ENCODE peak calls at places on chromosomes 5 and 9, in ten cellular contexts. M is head of caudate nucleus; O is NCI-H1092; B is sigmoid colon; J is T-helper 9 cell; E is activated CD4-positive, alpha-beta T cell treated with anti-CD3 and anti-CD28 coated beads, Interleukin-2, amount 10 ng/mL, durations not matched to agents 7 days and 5 days; D is AG20443; U is fibroblast of pulmonary artery; P is RCC 7860; X is AG04449. R is an unnamed sample.

GRCh38 chr9:16867571-16868311 is 2.7 kb downstream of the BNC2 start:
- DNase-seq in P (peak), U (peak), X (peak), D (peak), M (no peak), O (no peak), B (peak), E (no peak), J (no peak), R (no peak)

GRCh38 chr9:16236326-16236725 is 634.1 kb downstream of the BNC2 start:
- DNase-seq in J (no peak), M (no peak), D (peak), P (peak), X (peak), O (no peak), U (peak), E (no peak), B (peak), R (no peak)

GRCh38 chr5:149679876-149680809 is 50.0 kb upstream of the PPARGC1B start:
- DNase-seq in P (no peak), J (no peak), U (no peak), B (no peak), D (no peak), O (no peak), X (no peak), M (no peak), E (no peak), R (no peak)

GRCh38 chr9:124353166-124353768 is 62.0 kb downstream of the PSMB7 start:
- DNase-seq in D (no peak), J (no peak), U (no peak), B (peak), P (no peak), X (no peak), E (no peak), M (no peak), O (no peak), R (no peak)

GRCh38 chr9:16794871-16795639 is 75.4 kb downstream of the BNC2 start:
- DNase-seq in D (peak), O (no peak), P (no peak), B (peak), M (no peak), E (no peak), J (no peak), X (peak), U (peak), R (no peak)

GRCh38 chr9:6418764-6419163 is 5.8 kb downstream of the UHRF2 start:
- DNase-seq in O (no peak), X (no peak), B (no peak), U (no peak), J (no peak), D (no peak), P (no peak), E (no peak), M (no peak), R (no peak)

GRCh38 chr5:122665087-122665486 is 109.8 kb upstream of the SNX2 start:
- DNase-seq in M (no peak), U (peak), X (no peak), B (no peak), P (no peak), J (no peak), D (no peak), E (no peak), O (no peak), R (no peak)

GRCh38 chr5:181245427-181246275 is 1.9 kb upstream of the RACK1 start:
- DNase-seq in D (no peak), P (no peak), M (no peak), O (no peak), E (no peak), X (no peak), B (no peak), U (no peak), J (no peak), R (no peak)

GRCh38 chr5:147685991-147686390 is 96.5 kb downstream of the JAKMIP2 start:
- DNase-seq in M (no peak), X (no peak), P (no peak), E (no peak), J (no peak), D (no peak), O (no peak), B (no peak), U (no peak), R (no peak)

GRCh38 chr9:91954841-91955471 is 4.9 kb upstream of the ROR2 start:
- DNase-seq in M (peak), U (peak), X (peak), D (peak), B (peak), O (no peak), E (peak), P (peak), J (no peak), R (peak)

GRCh38 chr9:28212979-28213378 is 639.7 kb upstream of the C9orf72 start:
- DNase-seq in D (peak), P (peak), J (no peak), M (no peak), B (no peak), O (no peak), X (peak), U (peak), E (no peak), R (peak)

GRCh38 chr9:115234094-115234493 is 116.1 kb upstream of the TNC start:
- DNase-seq in P (peak), B (no peak), E (no peak), M (no peak), U (peak), D (peak), J (no peak), X (peak), O (no peak), R (no peak)

GRCh38 chr9:114007991-114008666 is 70.0 kb downstream of the AMBP start:
- DNase-seq in M (no peak), O (no peak), U (no peak), B (peak), E (no peak), X (no peak), P (no peak), D (no peak), J (no peak), R (no peak)

GRCh38 chr5:59099270-59099994 is 516.6 kb downstream of the RAB3C start:
- DNase-seq in B (no peak), E (peak), J (peak), D (peak), X (peak), U (peak), M (no peak), O (no peak), P (peak), R (no peak)

GRCh38 chr9:128274245-128274644 is 1.6 kb downstream of the GOLGA2 start:
- DNase-seq in P (no peak), M (no peak), D (no peak), X (no peak), E (no peak), J (no peak), O (no peak), B (no peak), U (no peak), R (no peak)

GRCh38 chr9:91857831-91858669 is 92.0 kb downstream of the ROR2 start:
- DNase-seq in X (no peak), O (no peak), M (no peak), D (no peak), U (no peak), B (peak), J (no peak), E (no peak), P (no peak), R (no peak)

GRCh38 chr9:34547960-34548603 is 25.3 kb upstream of the ENHO start:
- DNase-seq in J (peak), U (peak), M (peak), E (peak), O (peak), P (peak), D (peak), B (peak), X (peak), R (peak)

GRCh38 chr9:81529556-81530193 is 159.7 kb downstream of the TLE1 start:
- DNase-seq in P (peak), O (no peak), D (peak), M (no peak), X (no peak), B (peak), U (peak), J (no peak), E (no peak), R (no peak)

GRCh38 chr5:172086312-172086975 is 80.0 kb upstream of the FBXW11 start:
- DNase-seq in J (no peak), P (no peak), B (peak), U (no peak), D (no peak), M (no peak), X (no peak), E (no peak), O (no peak), R (no peak)

GRCh38 chr9:27179245-27179870 is 70.3 kb downstream of the TEK start:
- DNase-seq in M (no peak), E (no peak), O (no peak), B (no peak), D (no peak), X (no peak), U (no peak), P (no peak), J (no peak), R (no peak)

GRCh38 chr9:109733690-109734089 is 46.3 kb upstream of the PALM2AKAP2 start:
- DNase-seq in J (no peak), O (no peak), P (no peak), B (no peak), D (peak), X (no peak), U (peak), M (no peak), E (no peak), R (peak)

GRCh38 chr9:109816490-109816889 is 36.5 kb downstream of the PALM2AKAP2 start:
- DNase-seq in M (no peak), E (no peak), J (no peak), D (peak), U (peak), X (peak), O (no peak), P (peak), B (no peak), R (no peak)

GRCh38 chr5:177103523-177104253 is 17.0 kb downstream of the FGFR4 start:
- DNase-seq in D (no peak), O (no peak), X (no peak), U (peak), B (no peak), M (no peak), J (no peak), E (no peak), P (no peak), R (no peak)

GRCh38 chr9:130183133-130183762 is 11.0 kb downstream of the NCS1 start:
- DNase-seq in X (peak), B (no peak), D (peak), M (no peak), O (no peak), U (peak), P (peak), J (no peak), E (no peak), R (no peak)

GRCh38 chr5:149210968-149211495 is 60.6 kb upstream of the AFAP1L1 start:
- DNase-seq in U (no peak), B (no peak), M (no peak), J (no peak), O (no peak), P (no peak), D (no peak), E (no peak), X (no peak), R (no peak)

GRCh38 chr9:77176686-77177142 is 620 bp upstream of the VPS13A start:
- DNase-seq in E (no peak), X (no peak), O (no peak), D (no peak), B (no peak), M (no peak), P (no peak), U (no peak), J (no peak), R (no peak)

GRCh38 chr9:89878687-89879086 is 273.9 kb downstream of the GADD45G start:
- DNase-seq in O (peak), B (peak), X (no peak), U (no peak), P (no peak), E (no peak), M (peak), D (no peak), J (no peak), R (no peak)

GRCh38 chr5:81853005-81853357 is 102.1 kb upstream of the SSBP2 start:
- DNase-seq in J (no peak), B (no peak), O (no peak), D (no peak), M (no peak), E (no peak), P (no peak), U (no peak), X (no peak), R (peak)

GRCh38 chr5:174329738-174330137 is 284.2 kb downstream of the NSG2 start:
- DNase-seq in X (peak), J (no peak), U (no peak), O (no peak), E (no peak), P (no peak), D (peak), M (no peak), B (no peak), R (no peak)

GRCh38 chr5:115460476-115460875 is 84.1 kb downstream of the FEM1C start:
- DNase-seq in O (no peak), E (no peak), M (no peak), J (no peak), B (no peak), X (no peak), U (peak), P (peak), D (peak), R (no peak)

GRCh38 chr5:75753182-75753581 is 35.9 kb upstream of the POC5 start:
- DNase-seq in X (no peak), O (no peak), B (no peak), E (no peak), D (no peak), U (no peak), J (no peak), P (no peak), M (no peak), R (no peak)

GRCh38 chr9:18487620-18488019 is 13.7 kb downstream of the ADAMTSL1 start:
- DNase-seq in B (no peak), E (no peak), O (no peak), P (no peak), U (no peak), X (no peak), J (no peak), M (no peak), D (no peak), R (no peak)

GRCh38 chr9:30329441-30329840 is 2055.0 kb upstream of the ACO1 start:
- DNase-seq in J (no peak), P (no peak), O (no peak), E (no peak), D (no peak), M (no peak), B (no peak), X (no peak), U (no peak), R (no peak)

GRCh38 chr5:127302509-127302908 is 11.9 kb downstream of the MEGF10 start:
- DNase-seq in U (no peak), J (no peak), D (no peak), M (no peak), O (no peak), E (no peak), X (no peak), P (no peak), B (no peak), R (no peak)

GRCh38 chr9:137406876-137407589 is 15.9 kb downstream of the EXD3 start:
- DNase-seq in U (peak), E (peak), M (peak), J (peak), P (no peak), D (peak), O (no peak), B (no peak), X (no peak), R (no peak)

GRCh38 chr9:134605351-134605968 is 36.1 kb upstream of the COL5A1 start:
- DNase-seq in X (no peak), D (no peak), P (peak), U (no peak), M (no peak), O (no peak), B (no peak), E (peak), J (no peak), R (no peak)

R was measured in MM.1S.